ENCODE peak calls at places on chromosomes 11 and 22, in five cellular contexts. One of them, this sample, is unnamed.

GRCh38 chr11:68903288-68903630 is 373 bp downstream of the MRPL21 start:
- DNase-seq in CD8-positive, alpha-beta memory T cell: no peak
- DNase-seq in RWPE2: no peak
- DNase-seq in CD8-positive, alpha-beta T cell: no peak
- DNase-seq in GM23338: no peak
- DNase-seq in this sample: no peak

GRCh38 chr11:70360211-70360610 is 38.1 kb upstream of the CTTN start:
- DNase-seq in CD8-positive, alpha-beta T cell: no peak
- DNase-seq in GM23338: no peak
- DNase-seq in CD8-positive, alpha-beta memory T cell: no peak
- DNase-seq in RWPE2: no peak
- DNase-seq in this sample: no peak

GRCh38 chr11:133835258-133836075 is 9.8 kb downstream of the SPATA19 start:
- DNase-seq in RWPE2: no peak
- DNase-seq in GM23338: peak; percentile 86
- DNase-seq in CD8-positive, alpha-beta memory T cell: peak; percentile 9
- DNase-seq in CD8-positive, alpha-beta T cell: no peak
- DNase-seq in this sample: no peak

GRCh38 chr11:25941353-25941752 is 390.6 kb upstream of the ANO3 start:
- DNase-seq in CD8-positive, alpha-beta memory T cell: no peak
- DNase-seq in RWPE2: no peak
- DNase-seq in CD8-positive, alpha-beta T cell: no peak
- DNase-seq in GM23338: no peak
- DNase-seq in this sample: no peak

GRCh38 chr22:49724030-49724892 is 103.4 kb downstream of the BRD1 start:
- DNase-seq in RWPE2: peak; percentile 53
- DNase-seq in CD8-positive, alpha-beta T cell: no peak
- DNase-seq in GM23338: no peak
- DNase-seq in CD8-positive, alpha-beta memory T cell: peak; percentile 13
- DNase-seq in this sample: peak; percentile 20

GRCh38 chr22:39130892-39131855 is 21.3 kb downstream of the CBX7 start:
- DNase-seq in CD8-positive, alpha-beta T cell: no peak
- DNase-seq in CD8-positive, alpha-beta memory T cell: no peak
- DNase-seq in RWPE2: no peak
- DNase-seq in GM23338: peak; percentile 47
- DNase-seq in this sample: no peak

GRCh38 chr11:2591805-2592204 is 108.0 kb downstream of the KCNQ1OT1 start:
- DNase-seq in CD8-positive, alpha-beta T cell: no peak
- DNase-seq in RWPE2: no peak
- DNase-seq in CD8-positive, alpha-beta memory T cell: no peak
- DNase-seq in GM23338: no peak
- DNase-seq in this sample: no peak

GRCh38 chr11:1305558-1306056 is 3.8 kb downstream of the TOLLIP start:
- DNase-seq in RWPE2: no peak
- DNase-seq in GM23338: no peak
- DNase-seq in CD8-positive, alpha-beta T cell: no peak
- DNase-seq in CD8-positive, alpha-beta memory T cell: no peak
- DNase-seq in this sample: no peak

GRCh38 chr22:41367680-41368542 is 13.8 kb upstream of the TEF start:
- DNase-seq in GM23338: peak; percentile 45
- DNase-seq in CD8-positive, alpha-beta T cell: no peak
- DNase-seq in RWPE2: no peak
- DNase-seq in CD8-positive, alpha-beta memory T cell: no peak
- DNase-seq in this sample: no peak

GRCh38 chr11:34324466-34324865 is 33.3 kb downstream of the ABTB2 start:
- DNase-seq in CD8-positive, alpha-beta memory T cell: no peak
- DNase-seq in RWPE2: no peak
- DNase-seq in CD8-positive, alpha-beta T cell: no peak
- DNase-seq in GM23338: no peak
- DNase-seq in this sample: no peak

GRCh38 chr22:43207386-43207785 is 20.5 kb upstream of the TTLL12 start:
- DNase-seq in CD8-positive, alpha-beta T cell: no peak
- DNase-seq in GM23338: no peak
- DNase-seq in CD8-positive, alpha-beta memory T cell: no peak
- DNase-seq in RWPE2: no peak
- DNase-seq in this sample: no peak

GRCh38 chr22:20807315-20807752 is 33.4 kb downstream of the SERPIND1 start:
- DNase-seq in GM23338: no peak
- DNase-seq in CD8-positive, alpha-beta memory T cell: no peak
- DNase-seq in RWPE2: no peak
- DNase-seq in CD8-positive, alpha-beta T cell: no peak
- DNase-seq in this sample: no peak

GRCh38 chr11:70463478-70464255 is 65.3 kb downstream of the CTTN start:
- DNase-seq in CD8-positive, alpha-beta T cell: no peak
- DNase-seq in CD8-positive, alpha-beta memory T cell: no peak
- DNase-seq in GM23338: peak; percentile 69
- DNase-seq in RWPE2: no peak
- DNase-seq in this sample: no peak

GRCh38 chr11:45654741-45655283 is 10.6 kb downstream of the CHST1 start:
- DNase-seq in GM23338: no peak
- DNase-seq in CD8-positive, alpha-beta memory T cell: no peak
- DNase-seq in CD8-positive, alpha-beta T cell: no peak
- DNase-seq in RWPE2: no peak
- DNase-seq in this sample: no peak

GRCh38 chr22:26677217-26677616 is 19.8 kb downstream of the MIAT start:
- DNase-seq in CD8-positive, alpha-beta memory T cell: no peak
- DNase-seq in RWPE2: no peak
- DNase-seq in CD8-positive, alpha-beta T cell: no peak
- DNase-seq in GM23338: no peak
- DNase-seq in this sample: no peak

GRCh38 chr22:26680485-26680884 is 23.1 kb downstream of the MIAT start:
- DNase-seq in RWPE2: no peak
- DNase-seq in CD8-positive, alpha-beta T cell: no peak
- DNase-seq in GM23338: no peak
- DNase-seq in CD8-positive, alpha-beta memory T cell: no peak
- DNase-seq in this sample: no peak

GRCh38 chr22:26684173-26684572 is 26.8 kb downstream of the MIAT start:
- DNase-seq in RWPE2: no peak
- DNase-seq in CD8-positive, alpha-beta T cell: no peak
- DNase-seq in CD8-positive, alpha-beta memory T cell: no peak
- DNase-seq in GM23338: no peak
- DNase-seq in this sample: no peak

GRCh38 chr22:26679003-26679629 is 21.7 kb downstream of the MIAT start:
- DNase-seq in CD8-positive, alpha-beta T cell: peak; percentile 71
- DNase-seq in GM23338: peak; percentile 90
- DNase-seq in RWPE2: no peak
- DNase-seq in CD8-positive, alpha-beta memory T cell: peak; percentile 56
- DNase-seq in this sample: peak; percentile 61

DNA sequence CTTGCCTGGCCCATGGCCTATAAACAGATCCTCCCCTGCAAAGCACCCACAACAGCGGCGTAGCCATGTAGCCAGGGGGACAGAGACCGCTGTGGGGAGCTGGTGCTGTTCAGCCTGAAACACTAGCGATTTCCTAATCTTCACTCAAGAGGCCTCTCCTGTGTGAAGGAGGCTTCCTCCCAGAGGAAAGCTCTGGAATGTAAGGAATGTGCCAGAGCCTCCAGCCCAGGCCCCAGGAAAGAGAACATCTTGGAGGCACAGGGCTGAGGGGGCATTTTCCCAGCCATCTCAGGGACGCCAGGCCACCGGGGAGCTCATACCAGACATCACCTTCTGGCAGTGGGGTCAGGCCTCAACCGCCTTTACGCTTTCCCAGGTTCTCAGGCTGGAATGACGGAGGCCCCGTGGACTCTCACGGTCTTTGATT is 24.0 kb downstream of the MIAT start:
- DNase-seq in CD8-positive, alpha-beta memory T cell: no peak
- DNase-seq in GM23338: peak; percentile 90
- DNase-seq in RWPE2: no peak
- DNase-seq in CD8-positive, alpha-beta T cell: no peak
- DNase-seq in this sample: no peak
- H3K27ac ChIP-seq in CD8-positive, alpha-beta memory T cell: no peak overlapping the region
- H3K27ac ChIP-seq in GM23338: peak overlapping the region; percentile 88
- H3K27ac ChIP-seq in RWPE2: no peak overlapping the region
- H3K27ac ChIP-seq in CD8-positive, alpha-beta T cell: no peak overlapping the region
- H3K27ac ChIP-seq in this sample: no peak overlapping the region

DNA sequence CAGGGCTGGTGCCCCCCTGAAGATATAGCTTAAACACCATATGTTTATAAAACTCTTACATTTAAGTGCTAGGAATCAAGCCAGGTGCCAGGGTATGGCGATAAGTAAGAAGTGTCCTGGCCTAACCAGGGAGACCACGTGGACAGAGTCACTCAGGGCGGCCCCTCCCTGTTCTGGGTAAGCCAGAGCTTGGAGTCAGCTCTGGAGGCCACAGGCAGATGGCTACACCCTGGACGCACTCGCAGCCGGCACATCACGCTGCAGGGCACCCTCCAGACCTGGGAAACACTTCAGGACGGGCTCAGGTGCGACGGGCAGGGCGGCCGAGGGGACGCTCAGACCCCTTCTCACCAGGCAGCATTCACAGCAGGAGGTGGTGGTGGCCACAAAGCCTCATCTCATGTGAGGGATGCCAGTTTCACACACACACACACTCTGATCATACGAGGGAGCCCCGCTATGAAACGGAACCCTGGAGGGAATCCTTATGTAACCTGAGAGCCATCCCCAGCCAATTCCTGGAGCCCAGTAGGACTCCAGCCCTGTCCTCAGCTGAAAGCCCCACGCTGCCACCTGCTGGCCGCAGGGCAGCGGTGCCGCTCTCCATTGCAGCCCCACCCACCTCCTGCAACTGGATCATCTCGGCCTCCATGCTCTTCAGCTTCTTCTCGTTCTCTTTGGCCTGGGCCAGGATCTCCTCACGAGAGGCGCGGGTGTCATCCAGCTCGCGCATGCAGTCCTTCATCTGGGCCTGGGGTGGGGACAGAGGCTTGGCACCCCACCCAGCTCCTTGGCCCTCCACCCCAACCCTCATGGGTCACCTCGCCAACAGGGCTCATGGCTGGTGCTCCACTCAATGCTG is 33.4 kb downstream of the APOL1 start:
- DNase-seq in CD8-positive, alpha-beta memory T cell: peak; percentile 61
- DNase-seq in RWPE2: no peak
- DNase-seq in GM23338: peak; percentile 90
- DNase-seq in CD8-positive, alpha-beta T cell: peak; percentile 72
- DNase-seq in this sample: peak; percentile 36
- H3K27ac ChIP-seq in CD8-positive, alpha-beta memory T cell: no peak overlapping the region
- H3K27ac ChIP-seq in RWPE2: no peak overlapping the region
- H3K27ac ChIP-seq in GM23338: no peak overlapping the region
- H3K27ac ChIP-seq in CD8-positive, alpha-beta T cell: peak overlapping the region; percentile 26
- H3K27ac ChIP-seq in this sample: no peak overlapping the region

DNA sequence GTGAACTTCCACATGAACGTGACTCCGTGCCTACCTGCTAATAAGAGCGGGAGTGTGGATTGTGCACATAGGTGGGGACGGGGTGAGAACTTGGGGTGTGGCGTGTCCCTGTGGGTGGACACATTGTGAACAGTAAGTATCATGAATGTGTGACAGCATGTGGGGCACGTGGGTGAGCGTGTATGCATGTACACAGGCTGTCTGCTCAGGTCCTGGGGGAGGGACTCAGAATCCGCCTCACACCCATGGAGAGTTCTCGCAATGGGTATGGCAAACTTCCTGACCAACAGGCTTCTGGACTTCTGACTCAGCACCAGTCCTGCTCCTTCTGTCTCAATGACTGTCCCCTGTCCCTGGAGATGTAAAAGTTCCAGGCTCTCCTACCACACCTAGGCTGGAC is 222.9 kb downstream of the ST3GAL4 start:
- DNase-seq in GM23338: no peak
- DNase-seq in CD8-positive, alpha-beta memory T cell: no peak
- DNase-seq in CD8-positive, alpha-beta T cell: no peak
- DNase-seq in RWPE2: no peak
- DNase-seq in this sample: no peak
- H3K27ac ChIP-seq in GM23338: no peak overlapping the region
- H3K27ac ChIP-seq in CD8-positive, alpha-beta memory T cell: no peak overlapping the region
- H3K27ac ChIP-seq in CD8-positive, alpha-beta T cell: no peak overlapping the region
- H3K27ac ChIP-seq in RWPE2: no peak overlapping the region
- H3K27ac ChIP-seq in this sample: no peak overlapping the region

GRCh38 chr22:46077669-46078099 is 72.6 kb upstream of the PPARA start:
- DNase-seq in CD8-positive, alpha-beta memory T cell: no peak
- DNase-seq in GM23338: no peak
- DNase-seq in CD8-positive, alpha-beta T cell: no peak
- DNase-seq in RWPE2: no peak
- DNase-seq in this sample: no peak

GRCh38 chr22:46074771-46075551 is 75.4 kb upstream of the PPARA start:
- DNase-seq in GM23338: peak; percentile 36
- DNase-seq in CD8-positive, alpha-beta memory T cell: no peak
- DNase-seq in RWPE2: peak; percentile 61
- DNase-seq in CD8-positive, alpha-beta T cell: no peak
- DNase-seq in this sample: no peak

GRCh38 chr22:46078241-46079092 is 71.9 kb upstream of the PPARA start:
- DNase-seq in GM23338: peak; percentile 57
- DNase-seq in CD8-positive, alpha-beta T cell: no peak
- DNase-seq in RWPE2: peak; percentile 93
- DNase-seq in CD8-positive, alpha-beta memory T cell: no peak
- DNase-seq in this sample: no peak

GRCh38 chr22:46075764-46076531 is 74.4 kb upstream of the PPARA start:
- DNase-seq in RWPE2: peak; percentile 47
- DNase-seq in CD8-positive, alpha-beta memory T cell: no peak
- DNase-seq in GM23338: no peak
- DNase-seq in CD8-positive, alpha-beta T cell: no peak
- DNase-seq in this sample: no peak

DNA sequence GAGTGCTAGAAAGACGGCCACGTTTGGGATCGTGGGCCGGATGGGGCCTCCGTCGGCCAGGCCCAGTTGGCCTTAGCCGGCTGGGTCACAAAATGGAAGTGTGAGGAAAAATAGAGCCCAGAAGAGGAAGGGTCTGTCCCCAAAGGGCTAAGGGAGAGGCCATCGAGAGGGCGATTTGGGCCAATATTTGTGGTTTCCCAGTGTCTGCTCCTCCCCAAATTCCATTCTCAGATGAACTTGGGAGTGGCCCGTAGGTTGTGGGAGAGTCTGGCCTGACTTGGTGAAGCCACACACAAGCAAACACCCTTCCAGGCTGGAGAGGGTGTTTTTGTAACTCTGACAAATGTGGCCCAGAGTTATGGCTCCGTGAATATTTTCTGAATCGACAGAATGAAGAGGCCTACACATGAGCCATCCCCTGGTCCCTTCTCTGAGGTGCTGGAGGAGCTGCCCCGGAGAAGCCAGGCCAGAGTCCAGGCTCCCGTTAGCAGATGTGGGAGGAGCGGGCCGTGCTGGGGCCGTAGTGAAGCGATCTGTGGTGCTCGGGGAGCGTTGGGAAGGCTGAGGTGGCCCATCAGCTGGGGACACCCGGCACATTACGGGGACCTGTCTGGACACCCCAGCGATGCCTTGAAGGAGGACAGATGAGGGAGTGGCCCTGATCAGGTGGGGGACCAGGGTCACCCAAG is 73.5 kb upstream of the PPARA start:
- DNase-seq in GM23338: peak; percentile 54
- DNase-seq in CD8-positive, alpha-beta memory T cell: no peak
- DNase-seq in RWPE2: peak; percentile 64
- DNase-seq in CD8-positive, alpha-beta T cell: no peak
- DNase-seq in this sample: no peak
- H3K27ac ChIP-seq in GM23338: peak overlapping the region; percentile 39
- H3K27ac ChIP-seq in CD8-positive, alpha-beta memory T cell: no peak overlapping the region
- H3K27ac ChIP-seq in RWPE2: peak overlapping the region; percentile 99
- H3K27ac ChIP-seq in CD8-positive, alpha-beta T cell: no peak overlapping the region
- H3K27ac ChIP-seq in this sample: no peak overlapping the region

GRCh38 chr11:122721201-122721963 is 65.9 kb downstream of the UBASH3B start:
- DNase-seq in CD8-positive, alpha-beta memory T cell: no peak
- DNase-seq in RWPE2: no peak
- DNase-seq in GM23338: no peak
- DNase-seq in CD8-positive, alpha-beta T cell: no peak
- DNase-seq in this sample: no peak
- H3K27ac ChIP-seq in CD8-positive, alpha-beta memory T cell: no peak overlapping the region
- H3K27ac ChIP-seq in RWPE2: peak overlapping the region; percentile 26
- H3K27ac ChIP-seq in GM23338: no peak overlapping the region
- H3K27ac ChIP-seq in CD8-positive, alpha-beta T cell: no peak overlapping the region
- H3K27ac ChIP-seq in this sample: no peak overlapping the region

GRCh38 chr22:28943501-28943879 is 60.1 kb downstream of the ZNRF3 start:
- DNase-seq in GM23338: no peak
- DNase-seq in CD8-positive, alpha-beta T cell: no peak
- DNase-seq in CD8-positive, alpha-beta memory T cell: no peak
- DNase-seq in RWPE2: no peak
- DNase-seq in this sample: no peak
- H3K27ac ChIP-seq in GM23338: peak overlapping the region; percentile 40
- H3K27ac ChIP-seq in CD8-positive, alpha-beta T cell: no peak overlapping the region
- H3K27ac ChIP-seq in CD8-positive, alpha-beta memory T cell: no peak overlapping the region
- H3K27ac ChIP-seq in RWPE2: no peak overlapping the region
- H3K27ac ChIP-seq in this sample: no peak overlapping the region

GRCh38 chr11:118223992-118224391 is 819 bp downstream of the JAML start:
- DNase-seq in RWPE2: no peak
- DNase-seq in CD8-positive, alpha-beta memory T cell: peak; percentile 33
- DNase-seq in GM23338: no peak
- DNase-seq in CD8-positive, alpha-beta T cell: peak; percentile 37
- DNase-seq in this sample: no peak
- H3K27ac ChIP-seq in RWPE2: no peak overlapping the region
- H3K27ac ChIP-seq in CD8-positive, alpha-beta memory T cell: peak overlapping the region; percentile 61
- H3K27ac ChIP-seq in GM23338: no peak overlapping the region
- H3K27ac ChIP-seq in CD8-positive, alpha-beta T cell: peak overlapping the region; percentile 69
- H3K27ac ChIP-seq in this sample: peak overlapping the region; percentile 69

This sample was measured in effector memory CD4-positive, alpha-beta T cell.